ENCODE peak calls at places on chromosomes 12 and 14, in ten cellular contexts. Q, Y, D, U, C, K, P, E, A and T are unnamed samples.

GRCh38 chr14:71638523-71639196 is 293.6 kb upstream of the RGS6 start:
- DNase-seq in Q (no peak), Y (no peak), D (no peak), U (no peak), C (no peak), K (peak), P (no peak), E (no peak), A (no peak), T (no peak)

GRCh38 chr12:53476769-53477209 is 22.5 kb downstream of the MAP3K12 start:
- DNase-seq in Q (no peak), Y (no peak), D (no peak), U (no peak), C (no peak), K (peak), P (peak), E (no peak), A (no peak), T (no peak)

GRCh38 chr12:107296681-107297086 is 203.3 kb upstream of the CRY1 start:
- DNase-seq in Q (no peak), Y (no peak), D (no peak), U (no peak), C (no peak), K (peak), P (no peak), E (no peak), A (no peak), T (no peak)

GRCh38 chr12:120067901-120068300 is 48.7 kb downstream of the RAB35 start:
- DNase-seq in Q (no peak), Y (no peak), D (no peak), U (no peak), C (peak), K (no peak), P (no peak), E (no peak), A (no peak), T (no peak)

GRCh38 chr14:21467620-21468019 is 9.1 kb downstream of the RAB2B start:
- DNase-seq in Q (no peak), Y (no peak), D (no peak), U (no peak), C (no peak), K (peak), P (no peak), E (no peak), A (no peak), T (no peak)

GRCh38 chr12:126551882-126552281 is 1486.6 kb downstream of the AACS start:
- DNase-seq in Q (no peak), Y (no peak), D (no peak), U (no peak), C (no peak), K (no peak), P (no peak), E (no peak), A (no peak), T (no peak)

GRCh38 chr12:15214851-15215601 is 6.2 kb downstream of the RERG start:
- DNase-seq in Q (no peak), Y (no peak), D (no peak), U (no peak), C (no peak), K (no peak), P (no peak), E (no peak), A (no peak), T (no peak)

GRCh38 chr12:101670007-101670671 is 27.3 kb upstream of the CHPT1 start:
- DNase-seq in Q (peak), Y (no peak), D (peak), U (peak), C (peak), K (peak), P (peak), E (peak), A (peak), T (no peak)

GRCh38 chr12:121190523-121191031 is 19.4 kb upstream of the P2RX4 start:
- DNase-seq in Q (no peak), Y (peak), D (no peak), U (no peak), C (no peak), K (peak), P (no peak), E (no peak), A (no peak), T (no peak)

DNA sequence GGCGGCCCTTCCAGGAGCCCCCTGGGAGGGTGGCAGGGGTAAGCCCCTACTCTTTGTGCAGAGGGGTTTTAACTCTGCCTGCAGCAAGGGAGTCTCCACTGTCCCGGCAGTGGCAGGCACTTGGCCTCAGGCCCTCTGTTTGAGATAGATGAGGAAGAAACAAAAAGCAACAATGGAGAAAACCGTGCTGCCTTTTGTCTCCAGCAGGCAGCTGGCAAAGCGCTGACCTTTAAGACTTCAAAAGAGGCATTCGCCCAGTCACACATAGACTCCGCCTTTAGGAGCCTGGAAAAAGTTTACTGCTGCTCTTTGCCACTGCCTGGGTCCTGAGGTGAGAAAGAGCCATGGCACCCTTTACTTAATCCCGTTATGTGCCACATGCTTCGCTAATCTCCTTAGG is 158.2 kb upstream of the NTF3 start:
- DNase-seq in Q (no peak), Y (no peak), D (no peak), U (no peak), C (no peak), K (no peak), P (no peak), E (peak), A (no peak), T (no peak)
- TF ChIP-seq CTCF in Q (no peak), Y (no peak), D (no peak), U (no peak), C (no peak), K (no peak), P (no peak), E (no peak), A (no peak), T (no peak)

DNA sequence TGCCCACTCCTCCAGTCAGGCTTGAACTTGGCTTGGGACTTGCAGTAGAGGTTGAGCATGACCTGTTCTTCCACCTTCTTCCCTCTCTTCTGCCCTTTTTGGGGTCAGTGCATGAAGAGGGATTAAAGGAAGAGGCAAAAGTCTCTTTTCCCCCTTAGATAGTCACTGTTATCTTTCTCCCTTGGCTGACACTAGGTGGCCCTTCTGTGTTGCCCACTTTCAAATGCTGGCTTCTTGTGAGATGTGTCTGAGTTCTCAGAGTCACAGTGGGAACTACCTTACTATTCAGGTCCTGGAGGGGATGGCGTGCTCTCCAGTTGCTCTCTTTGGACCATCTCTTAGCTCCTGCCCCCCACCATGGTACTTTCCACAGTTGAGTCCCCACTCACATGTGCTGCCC is 73.6 kb downstream of the GPR65 start:
- DNase-seq in Q (no peak), Y (no peak), D (no peak), U (no peak), C (no peak), K (no peak), P (no peak), E (no peak), A (no peak), T (no peak)
- TF ChIP-seq CTCF in Q (no peak), Y (no peak), D (no peak), U (no peak), C (no peak), K (no peak), P (no peak), E (peak), A (no peak), T (no peak)

GRCh38 chr14:75996488-75996887 is 10.9 kb downstream of the IFT43 start:
- DNase-seq in Q (no peak), Y (no peak), D (no peak), U (no peak), C (no peak), K (no peak), P (no peak), E (no peak), A (no peak), T (no peak)

GRCh38 chr14:75995372-75996041 is 9.9 kb downstream of the IFT43 start:
- DNase-seq in Q (no peak), Y (no peak), D (no peak), U (no peak), C (no peak), K (peak), P (no peak), E (no peak), A (no peak), T (no peak)

GRCh38 chr14:75999511-76000190 is 14.1 kb downstream of the IFT43 start:
- DNase-seq in Q (no peak), Y (no peak), D (no peak), U (no peak), C (no peak), K (no peak), P (no peak), E (no peak), A (no peak), T (no peak)
- TF ChIP-seq CTCF in Q (no peak), Y (no peak), D (no peak), U (no peak), C (no peak), K (no peak), P (no peak), E (no peak), A (no peak), T (no peak)

GRCh38 chr14:94127330-94127729 is 2.1 kb downstream of the IFI27L2 start:
- DNase-seq in Q (no peak), Y (no peak), D (no peak), U (no peak), C (no peak), K (no peak), P (no peak), E (no peak), A (no peak), T (no peak)

GRCh38 chr14:94126800-94127199 is 2.6 kb downstream of the IFI27L2 start:
- DNase-seq in Q (no peak), Y (no peak), D (no peak), U (no peak), C (no peak), K (no peak), P (no peak), E (no peak), A (no peak), T (no peak)

GRCh38 chr14:94129758-94130414 is 482 bp upstream of the IFI27L2 start:
- DNase-seq in Q (no peak), Y (no peak), D (no peak), U (peak), C (peak), K (peak), P (peak), E (peak), A (peak), T (peak)

GRCh38 chr14:94128216-94128839 is 1.1 kb downstream of the IFI27L2 start:
- DNase-seq in Q (no peak), Y (no peak), D (no peak), U (no peak), C (no peak), K (no peak), P (no peak), E (no peak), A (no peak), T (no peak)

GRCh38 chr14:94129111-94129757 is at the start of gene IFI27L2:
- DNase-seq in Q (peak), Y (no peak), D (peak), U (peak), C (peak), K (peak), P (peak), E (peak), A (peak), T (peak)
- TF ChIP-seq CTCF in Q (peak), Y (peak), D (peak), U (peak), C (peak), K (no peak), P (peak), E (peak), A (peak), T (peak)

GRCh38 chr12:127963926-127964325 is 303.0 kb upstream of the TMEM132C start:
- DNase-seq in Q (no peak), Y (no peak), D (no peak), U (no peak), C (no peak), K (no peak), P (no peak), E (no peak), A (no peak), T (no peak)

GRCh38 chr12:127966331-127966730 is 300.6 kb upstream of the TMEM132C start:
- DNase-seq in Q (no peak), Y (no peak), D (no peak), U (no peak), C (no peak), K (no peak), P (no peak), E (no peak), A (no peak), T (no peak)

GRCh38 chr12:127964717-127965116 is 302.3 kb upstream of the TMEM132C start:
- DNase-seq in Q (no peak), Y (no peak), D (no peak), U (no peak), C (no peak), K (peak), P (no peak), E (no peak), A (no peak), T (no peak)
- TF ChIP-seq CTCF in Q (no peak), Y (peak), D (no peak), U (no peak), C (no peak), K (no peak), P (no peak), E (peak), A (no peak), T (no peak)

GRCh38 chr14:95394981-95395737 is 75.5 kb upstream of the CLMN start:
- DNase-seq in Q (no peak), Y (no peak), D (no peak), U (no peak), C (no peak), K (no peak), P (no peak), E (no peak), A (no peak), T (no peak)
- TF ChIP-seq CTCF in Q (no peak), Y (no peak), D (no peak), U (no peak), C (no peak), K (no peak), P (no peak), E (no peak), A (no peak), T (no peak)

DNA sequence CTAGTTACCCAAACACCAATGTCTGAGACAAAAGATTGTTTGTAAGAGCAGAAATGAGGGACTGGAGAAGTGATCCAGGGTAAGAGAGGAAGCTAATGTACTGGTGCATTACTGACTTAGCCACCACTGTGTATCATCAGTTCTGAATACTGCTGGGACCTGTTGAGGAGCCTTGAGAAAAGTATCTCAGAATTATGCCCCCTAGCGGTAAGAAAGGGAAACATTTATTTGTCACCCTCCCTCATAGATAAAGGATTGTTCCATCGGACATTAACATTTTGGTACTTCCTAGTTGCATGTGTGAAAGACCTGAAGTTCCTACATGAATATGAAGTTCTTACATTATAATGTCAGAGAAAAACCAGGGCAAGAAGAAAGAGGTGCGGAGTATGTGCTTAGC is 612.5 kb downstream of the FSCB start:
- DNase-seq in Q (no peak), Y (no peak), D (no peak), U (no peak), C (no peak), K (peak), P (peak), E (no peak), A (no peak), T (no peak)
- TF ChIP-seq CTCF in Q (peak), Y (peak), D (peak), U (peak), C (no peak), K (peak), P (no peak), E (peak), A (no peak), T (peak)